ENCODE peak calls at places on chromosomes 1 and 21, in eight cellular contexts. U, S, I, Y, Z, J, F and C are unnamed samples.

GRCh38 chr1:10508511-10508951 is 33.8 kb downstream of the PEX14 start:
- DNase-seq in Y (no peak), I (no peak), U (no peak), F (no peak), J (peak), S (no peak), Z (no peak), C (no peak)

GRCh38 chr21:31503939-31504338 is 155.6 kb upstream of the SOD1 start:
- DNase-seq in Z (no peak), F (no peak), J (no peak), I (no peak), S (no peak), U (no peak), Y (peak), C (no peak)

GRCh38 chr21:45583831-45584509 is 41.7 kb upstream of the SLC19A1 start:
- DNase-seq in Y (no peak), Z (no peak), U (peak), J (no peak), F (no peak), I (no peak), S (no peak), C (peak)

GRCh38 chr1:10733967-10734366 is 62.5 kb downstream of the CASZ1 start:
- DNase-seq in U (no peak), F (no peak), I (no peak), Y (no peak), Z (no peak), S (peak), J (no peak), C (no peak)

GRCh38 chr1:153532161-153532560 is 3.6 kb downstream of the S100A6 start:
- DNase-seq in Z (peak), J (no peak), F (no peak), Y (no peak), I (no peak), S (no peak), U (no peak), C (no peak)

GRCh38 chr21:37210799-37211198 is 56.3 kb downstream of the VPS26C start:
- DNase-seq in Y (no peak), Z (no peak), J (no peak), S (no peak), U (no peak), F (no peak), I (no peak), C (no peak)

GRCh38 chr1:58922302-58923089 is 138.6 kb upstream of the JUN start:
- DNase-seq in Y (peak), S (peak), F (peak), J (no peak), U (peak), I (no peak), Z (no peak), C (peak)

GRCh38 chr21:45379171-45379900 is 25.6 kb upstream of the COL18A1 start:
- DNase-seq in Y (no peak), S (no peak), F (no peak), I (no peak), U (no peak), Z (no peak), J (no peak), C (no peak)

GRCh38 chr21:16891821-16892220 is 621.0 kb upstream of the CXADR start:
- DNase-seq in J (no peak), F (no peak), Z (peak), I (no peak), Y (peak), U (no peak), S (no peak), C (no peak)

GRCh38 chr1:58584082-58584895 is 7.2 kb upstream of the TACSTD2 start:
- DNase-seq in I (peak), Z (peak), J (no peak), F (no peak), S (no peak), Y (peak), U (peak), C (peak)

GRCh38 chr1:206136241-206136640 is 19.1 kb upstream of the AVPR1B start:
- DNase-seq in F (no peak), S (no peak), Y (no peak), J (no peak), I (no peak), Z (no peak), U (no peak), C (no peak)

GRCh38 chr1:90147093-90147492 is 152.2 kb downstream of the ZNF326 start:
- DNase-seq in Y (no peak), I (no peak), U (no peak), S (no peak), F (no peak), Z (no peak), J (no peak), C (no peak)

GRCh38 chr1:235646463-235646862 is 3.1 kb downstream of the GNG4 start:
- DNase-seq in F (no peak), J (no peak), Z (no peak), S (no peak), U (no peak), I (no peak), Y (no peak), C (no peak)

GRCh38 chr1:154404984-154405761 is at the start of gene IL6R:
- DNase-seq in Y (peak), Z (peak), U (peak), S (peak), F (no peak), I (peak), J (peak), C (peak)

GRCh38 chr1:62337785-62338631 is 18.8 kb upstream of the KANK4 start:
- DNase-seq in I (peak), J (peak), U (no peak), Y (no peak), F (no peak), Z (no peak), S (no peak), C (no peak)

GRCh38 chr1:30668026-30668425 is 55.4 kb downstream of the MATN1 start:
- DNase-seq in I (peak), S (no peak), Y (peak), F (no peak), U (peak), J (no peak), Z (no peak), C (peak)

GRCh38 chr1:154861607-154862094 is 8.4 kb downstream of the KCNN3 start:
- DNase-seq in S (no peak), Z (no peak), J (no peak), U (no peak), Y (no peak), I (peak), F (no peak), C (no peak)

GRCh38 chr1:61226791-61227567 is 144.6 kb downstream of the NFIA start:
- DNase-seq in U (peak), J (no peak), Z (no peak), F (no peak), I (no peak), Y (peak), S (no peak), C (peak)

GRCh38 chr21:41827951-41828883 is 50.9 kb downstream of the PRDM15 start:
- DNase-seq in J (no peak), Z (no peak), U (no peak), F (no peak), Y (no peak), S (no peak), I (no peak), C (no peak)

GRCh38 chr1:6823822-6824221 is 38.6 kb downstream of the CAMTA1 start:
- DNase-seq in I (no peak), U (no peak), S (no peak), Y (no peak), Z (no peak), F (no peak), J (no peak), C (no peak)

GRCh38 chr1:152225678-152226077 is 1.7 kb upstream of the HRNR start:
- DNase-seq in Z (no peak), F (no peak), J (no peak), U (no peak), S (no peak), I (no peak), Y (no peak), C (no peak)

DNA sequence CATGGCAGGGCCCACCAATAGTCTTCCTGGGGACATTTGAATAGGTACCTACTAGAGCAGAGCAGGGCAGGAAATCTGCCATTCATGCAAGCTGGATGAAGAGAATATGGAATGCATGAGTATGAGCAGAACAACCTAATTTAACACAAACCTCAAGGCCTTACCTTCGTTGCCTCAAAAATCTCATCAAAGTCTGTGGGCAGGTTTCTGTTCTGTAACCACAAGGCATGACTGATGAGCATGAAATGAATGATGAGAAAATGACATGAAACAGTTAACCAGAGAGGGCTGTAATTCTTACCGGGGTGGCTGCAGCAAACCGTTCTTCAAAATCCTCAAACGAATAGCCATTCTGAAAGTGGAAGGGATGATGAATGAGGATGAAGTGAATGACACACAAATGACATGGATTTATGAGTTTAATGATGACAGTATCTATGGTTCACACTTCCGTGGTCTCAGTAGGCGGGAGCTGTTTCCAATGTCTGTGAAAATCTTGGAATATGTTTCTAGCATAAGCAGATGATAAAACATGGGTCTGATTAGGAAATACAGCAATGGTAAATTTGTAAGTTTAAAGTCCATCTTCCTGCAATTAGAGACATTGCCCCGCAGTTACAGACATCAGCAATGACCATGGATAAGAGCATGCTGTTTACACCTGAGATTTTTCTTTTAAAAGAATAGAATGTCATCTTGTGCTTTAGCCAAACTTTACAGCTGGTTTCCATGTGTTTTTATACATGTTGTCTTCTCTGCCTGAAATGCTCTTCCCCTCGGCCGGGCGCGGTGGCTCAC is 67.6 kb upstream of the C8B start:
- DNase-seq in J (no peak), U (no peak), I (no peak), S (no peak), Z (no peak), F (no peak), Y (no peak), C (no peak)
- TF ChIP-seq POLR2A in J (no peak), U (no peak), I (no peak), S (no peak), Z (no peak), F (no peak), Y (no peak), C (no peak)

GRCh38 chr1:186030453-186030852 is 296.3 kb downstream of the HMCN1 start:
- DNase-seq in I (no peak), S (no peak), J (no peak), Y (no peak), Z (no peak), F (no peak), U (no peak), C (no peak)

GRCh38 chr1:186033744-186034345 is 299.7 kb downstream of the HMCN1 start:
- DNase-seq in U (no peak), Y (no peak), Z (peak), I (no peak), S (no peak), F (no peak), J (no peak), C (no peak)
- TF ChIP-seq POLR2AphosphoS5 in U (no peak), Y (no peak), Z (no peak), I (no peak), S (no peak), F (no peak), J (no peak), C (no peak)

DNA sequence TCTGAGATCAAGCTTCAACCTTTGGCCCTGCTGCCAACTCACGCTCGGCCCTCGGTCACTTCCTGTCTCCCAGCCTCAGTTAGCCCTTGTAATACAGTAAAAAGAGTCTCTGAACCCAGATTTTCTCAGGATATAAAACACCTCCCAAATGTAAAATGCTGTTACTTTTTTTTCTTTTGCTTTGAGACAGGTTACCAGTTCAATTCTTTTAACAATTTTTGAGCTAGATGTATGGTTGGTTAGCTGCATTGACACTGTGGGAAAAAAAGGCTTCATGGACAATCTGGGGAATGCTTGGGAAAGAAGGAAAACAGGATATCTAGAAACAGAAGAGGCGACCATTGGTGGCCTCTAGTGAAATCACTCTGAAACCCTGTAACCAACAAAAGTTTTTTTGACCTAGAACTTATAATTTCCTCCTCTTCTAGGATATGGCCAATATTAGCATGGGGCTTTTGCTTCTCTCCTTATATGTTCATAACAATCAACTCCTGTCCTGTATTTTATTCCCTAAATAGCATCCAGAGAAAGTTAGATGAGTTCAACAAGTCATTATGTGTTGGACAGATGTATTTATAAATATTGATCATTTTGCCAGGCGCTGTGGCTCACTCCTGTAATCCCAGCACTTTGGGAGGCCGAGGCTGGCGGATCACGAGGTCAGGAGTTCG is 1.3 kb downstream of the CMPK1 start:
- DNase-seq in S (no peak), Y (no peak), I (no peak), J (no peak), U (no peak), F (peak), Z (peak), C (no peak)
- TF ChIP-seq POLR2A in S (no peak), Y (no peak), I (peak), J (no peak), U (no peak), F (no peak), Z (no peak), C (no peak)

DNA sequence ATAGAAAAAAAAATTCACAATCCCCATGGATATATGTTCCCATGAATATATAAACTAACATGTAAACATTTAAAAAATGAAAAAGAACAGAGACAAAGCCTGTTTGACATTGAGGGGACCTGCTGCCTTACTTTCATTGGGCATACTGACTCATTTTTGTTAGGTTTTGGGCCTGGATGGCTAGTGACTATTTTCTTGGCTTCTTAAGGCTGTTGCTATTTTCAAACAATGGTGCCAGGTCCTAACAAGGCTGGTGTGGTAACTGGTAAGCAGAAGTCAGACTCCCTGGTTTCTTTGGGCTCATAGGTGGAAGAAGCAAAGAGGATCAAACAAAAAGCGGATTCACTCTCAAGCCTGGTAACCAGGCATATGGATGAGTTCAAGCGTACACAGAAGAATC is 51.0 kb downstream of the LAMC2 start:
- DNase-seq in Y (no peak), I (no peak), S (no peak), J (no peak), U (no peak), F (no peak), Z (no peak), C (no peak)
- TF ChIP-seq POLR2AphosphoS5 in Y (no peak), I (no peak), S (no peak), J (no peak), U (no peak), F (no peak), Z (no peak), C (no peak)